ENCODE peak calls at places on chromosomes 12 and 14, in six cellular contexts. R is foreskin melanocyte, P is NCI-H524, W is psoas muscle, B is heart left ventricle, V is mesenchymal stem cell. O is an unnamed sample.

GRCh38 chr12:16939871-16940306 is 333.9 kb upstream of the LMO3 start:
- DNase-seq in R (peak), P (peak), W (no peak), B (no peak), V (peak), O (peak)

GRCh38 chr12:104935892-104936291 is 22.2 kb downstream of the SLC41A2 start:
- DNase-seq in R (no peak), P (no peak), W (no peak), B (no peak), V (no peak), O (no peak)

GRCh38 chr14:71121711-71122110 is 214.5 kb downstream of the PCNX1 start:
- DNase-seq in R (no peak), P (no peak), W (no peak), B (no peak), V (no peak), O (no peak)

GRCh38 chr12:90020436-90020835 is 311.8 kb upstream of the ATP2B1 start:
- DNase-seq in R (no peak), P (no peak), W (no peak), B (no peak), V (no peak), O (no peak)

GRCh38 chr12:57889541-57889989 is 43.0 kb upstream of the CTDSP2 start:
- DNase-seq in R (no peak), P (no peak), W (peak), B (peak), V (peak), O (no peak)

GRCh38 chr12:81811066-81811777 is 52.1 kb upstream of the PPFIA2 start:
- DNase-seq in R (no peak), P (no peak), W (no peak), B (no peak), V (peak), O (no peak)

GRCh38 chr12:52495385-52495784 is 2.3 kb upstream of the KRT6A start:
- DNase-seq in R (no peak), P (peak), W (no peak), B (no peak), V (no peak), O (no peak)

GRCh38 chr12:68350753-68351152 is 18.6 kb upstream of the MDM1 start:
- DNase-seq in R (no peak), P (no peak), W (no peak), B (no peak), V (no peak), O (no peak)

GRCh38 chr12:54522213-54522612 is 24.7 kb downstream of the NCKAP1L start:
- DNase-seq in R (no peak), P (no peak), W (no peak), B (no peak), V (no peak), O (no peak)

GRCh38 chr14:96085369-96085768 is 46.2 kb downstream of the C14orf132 start:
- DNase-seq in R (no peak), P (no peak), W (no peak), B (no peak), V (no peak), O (no peak)

GRCh38 chr12:59710964-59711363 is 115.1 kb downstream of the SLC16A7 start:
- DNase-seq in R (no peak), P (no peak), W (no peak), B (no peak), V (no peak), O (no peak)

GRCh38 chr14:59510001-59510400 is 25.7 kb downstream of the JKAMP start:
- DNase-seq in R (no peak), P (no peak), W (no peak), B (no peak), V (no peak), O (no peak)

GRCh38 chr12:43789941-43790340 is 16.2 kb downstream of the TWF1 start:
- DNase-seq in R (no peak), P (no peak), W (no peak), B (no peak), V (no peak), O (no peak)

GRCh38 chr12:86249856-86250255 is 6.3 kb downstream of the MGAT4C start:
- DNase-seq in R (no peak), P (no peak), W (no peak), B (no peak), V (peak), O (peak)

GRCh38 chr14:31926123-31926522 is 151.0 kb upstream of the ARHGAP5 start:
- DNase-seq in R (peak), P (no peak), W (no peak), B (no peak), V (peak), O (peak)

GRCh38 chr12:94282675-94283074 is 134.3 kb downstream of the PLXNC1 start:
- DNase-seq in R (no peak), P (no peak), W (no peak), B (no peak), V (peak), O (no peak)